ENCODE peak calls at places on chromosome 6, in seven cellular contexts. One of them, this sample, is unnamed.

GRCh38 chr6:143513410-143513809 is 1.9 kb upstream of the FUCA2 start:
- DNase-seq in left ventricle myocardium inferior: peak; percentile 18
- DNase-seq in dorsolateral prefrontal cortex: no peak
- DNase-seq in mucosa of descending colon: peak; percentile 82
- DNase-seq in tibial nerve: no peak
- DNase-seq in cardiac fibroblast: no peak
- DNase-seq in foreskin fibroblast: peak; percentile 16
- DNase-seq in this sample: peak; percentile 27

GRCh38 chr6:116444991-116445566 is 16.1 kb upstream of the CALHM6 start:
- DNase-seq in left ventricle myocardium inferior: no peak
- DNase-seq in dorsolateral prefrontal cortex: no peak
- DNase-seq in mucosa of descending colon: no peak
- DNase-seq in tibial nerve: no peak
- DNase-seq in cardiac fibroblast: no peak
- DNase-seq in foreskin fibroblast: no peak
- DNase-seq in this sample: no peak

GRCh38 chr6:35140991-35141720 is at the start of gene TCP11:
- DNase-seq in left ventricle myocardium inferior: peak; percentile 28
- DNase-seq in dorsolateral prefrontal cortex: no peak
- DNase-seq in mucosa of descending colon: peak; percentile 55
- DNase-seq in tibial nerve: no peak
- DNase-seq in cardiac fibroblast: no peak
- DNase-seq in foreskin fibroblast: no peak
- DNase-seq in this sample: no peak

GRCh38 chr6:118659513-118660217 is 8.3 kb upstream of the CEP85L start:
- DNase-seq in left ventricle myocardium inferior: no peak
- DNase-seq in dorsolateral prefrontal cortex: no peak
- DNase-seq in mucosa of descending colon: peak; percentile 23
- DNase-seq in tibial nerve: no peak
- DNase-seq in cardiac fibroblast: peak; percentile 27
- DNase-seq in foreskin fibroblast: peak; percentile 15
- DNase-seq in this sample: no peak

GRCh38 chr6:41942045-41942851 is 640 bp upstream of the CCND3 start:
- DNase-seq in left ventricle myocardium inferior: no peak
- DNase-seq in dorsolateral prefrontal cortex: no peak
- DNase-seq in mucosa of descending colon: no peak
- DNase-seq in tibial nerve: no peak
- DNase-seq in cardiac fibroblast: peak; percentile 88
- DNase-seq in foreskin fibroblast: peak; percentile 85
- DNase-seq in this sample: no peak

GRCh38 chr6:163897030-163897429 is 482.5 kb downstream of the QKI start:
- DNase-seq in left ventricle myocardium inferior: no peak
- DNase-seq in dorsolateral prefrontal cortex: no peak
- DNase-seq in mucosa of descending colon: no peak
- DNase-seq in tibial nerve: peak; percentile 31
- DNase-seq in cardiac fibroblast: peak; percentile 2
- DNase-seq in foreskin fibroblast: peak; percentile 9
- DNase-seq in this sample: no peak

GRCh38 chr6:55009114-55009513 is 162.5 kb downstream of the FAM83B start:
- DNase-seq in left ventricle myocardium inferior: no peak
- DNase-seq in dorsolateral prefrontal cortex: no peak
- DNase-seq in mucosa of descending colon: no peak
- DNase-seq in tibial nerve: no peak
- DNase-seq in cardiac fibroblast: no peak
- DNase-seq in foreskin fibroblast: no peak
- DNase-seq in this sample: no peak

GRCh38 chr6:142846459-142846831 is 98.5 kb downstream of the HIVEP2 start:
- DNase-seq in left ventricle myocardium inferior: no peak
- DNase-seq in dorsolateral prefrontal cortex: no peak
- DNase-seq in mucosa of descending colon: no peak
- DNase-seq in tibial nerve: no peak
- DNase-seq in cardiac fibroblast: peak; percentile 87
- DNase-seq in foreskin fibroblast: peak; percentile 64
- DNase-seq in this sample: no peak

GRCh38 chr6:6246539-6246938 is 73.9 kb downstream of the F13A1 start:
- DNase-seq in left ventricle myocardium inferior: no peak
- DNase-seq in dorsolateral prefrontal cortex: no peak
- DNase-seq in mucosa of descending colon: no peak
- DNase-seq in tibial nerve: no peak
- DNase-seq in cardiac fibroblast: no peak
- DNase-seq in foreskin fibroblast: no peak
- DNase-seq in this sample: no peak

GRCh38 chr6:75283907-75284284 is 696 bp downstream of the TMEM30A start:
- DNase-seq in left ventricle myocardium inferior: no peak
- DNase-seq in dorsolateral prefrontal cortex: no peak
- DNase-seq in mucosa of descending colon: peak; percentile 38
- DNase-seq in tibial nerve: no peak
- DNase-seq in cardiac fibroblast: no peak
- DNase-seq in foreskin fibroblast: no peak
- DNase-seq in this sample: no peak

GRCh38 chr6:39100358-39100757 is 14.6 kb downstream of the SAYSD1 start:
- DNase-seq in left ventricle myocardium inferior: no peak
- DNase-seq in dorsolateral prefrontal cortex: no peak
- DNase-seq in mucosa of descending colon: no peak
- DNase-seq in tibial nerve: no peak
- DNase-seq in cardiac fibroblast: no peak
- DNase-seq in foreskin fibroblast: no peak
- DNase-seq in this sample: no peak

GRCh38 chr6:11412011-11412424 is 125.5 kb upstream of the TMEM170B start:
- DNase-seq in left ventricle myocardium inferior: no peak
- DNase-seq in dorsolateral prefrontal cortex: no peak
- DNase-seq in mucosa of descending colon: no peak
- DNase-seq in tibial nerve: no peak
- DNase-seq in cardiac fibroblast: peak; percentile 86
- DNase-seq in foreskin fibroblast: peak; percentile 81
- DNase-seq in this sample: no peak

GRCh38 chr6:159095561-159096095 is 50.8 kb upstream of the TAGAP start:
- DNase-seq in left ventricle myocardium inferior: no peak
- DNase-seq in dorsolateral prefrontal cortex: no peak
- DNase-seq in mucosa of descending colon: no peak
- DNase-seq in tibial nerve: no peak
- DNase-seq in cardiac fibroblast: no peak
- DNase-seq in foreskin fibroblast: no peak
- DNase-seq in this sample: no peak

GRCh38 chr6:101429291-101429690 is 35.8 kb downstream of the GRIK2 start:
- DNase-seq in left ventricle myocardium inferior: no peak
- DNase-seq in dorsolateral prefrontal cortex: no peak
- DNase-seq in mucosa of descending colon: no peak
- DNase-seq in tibial nerve: no peak
- DNase-seq in cardiac fibroblast: no peak
- DNase-seq in foreskin fibroblast: peak; percentile 46
- DNase-seq in this sample: no peak

GRCh38 chr6:129635396-129636164 is 74.4 kb downstream of the ARHGAP18 start:
- DNase-seq in left ventricle myocardium inferior: no peak
- DNase-seq in dorsolateral prefrontal cortex: no peak
- DNase-seq in mucosa of descending colon: no peak
- DNase-seq in tibial nerve: no peak
- DNase-seq in cardiac fibroblast: peak; percentile 58
- DNase-seq in foreskin fibroblast: peak; percentile 82
- DNase-seq in this sample: no peak

GRCh38 chr6:146358341-146359046 is 185.1 kb upstream of the RAB32 start:
- DNase-seq in left ventricle myocardium inferior: no peak
- DNase-seq in dorsolateral prefrontal cortex: no peak
- DNase-seq in mucosa of descending colon: no peak
- DNase-seq in tibial nerve: no peak
- DNase-seq in cardiac fibroblast: peak; percentile 74
- DNase-seq in foreskin fibroblast: peak; percentile 26
- DNase-seq in this sample: no peak

GRCh38 chr6:113591896-113592827 is 265.0 kb upstream of the MARCKS start:
- DNase-seq in left ventricle myocardium inferior: no peak
- DNase-seq in dorsolateral prefrontal cortex: no peak
- DNase-seq in mucosa of descending colon: peak; percentile 91
- DNase-seq in tibial nerve: no peak
- DNase-seq in cardiac fibroblast: peak; percentile 37
- DNase-seq in foreskin fibroblast: peak; percentile 41
- DNase-seq in this sample: peak; percentile 17

DNA sequence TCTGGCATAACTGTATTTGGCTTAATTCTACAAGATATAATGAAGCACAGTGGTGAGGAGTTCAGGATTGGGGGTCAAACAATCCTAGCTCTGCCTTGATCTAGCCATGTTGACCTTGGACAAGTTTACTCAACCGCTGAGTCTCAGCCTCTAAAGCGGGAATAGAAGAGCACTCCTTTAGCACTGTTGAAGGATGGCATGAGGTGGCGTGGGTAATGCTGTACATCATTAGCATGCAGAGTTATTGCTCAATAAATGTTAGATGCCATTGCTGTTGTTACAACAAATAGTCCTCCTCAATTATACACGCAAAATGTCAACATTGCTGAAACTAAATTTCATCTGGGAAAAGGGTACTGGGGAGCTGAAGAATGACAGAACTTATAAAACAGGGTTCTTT is 78.6 kb downstream of the KIF13A start:
- DNase-seq in left ventricle myocardium inferior: no peak
- DNase-seq in dorsolateral prefrontal cortex: no peak
- DNase-seq in mucosa of descending colon: no peak
- DNase-seq in tibial nerve: no peak
- DNase-seq in cardiac fibroblast: no peak
- DNase-seq in foreskin fibroblast: no peak
- DNase-seq in this sample: no peak
- TF ChIP-seq CTCF in left ventricle myocardium inferior: no peak
- TF ChIP-seq CTCF in dorsolateral prefrontal cortex: no peak
- TF ChIP-seq CTCF in mucosa of descending colon: no peak
- TF ChIP-seq CTCF in tibial nerve: no peak
- TF ChIP-seq CTCF in cardiac fibroblast: no peak
- TF ChIP-seq CTCF in foreskin fibroblast: no peak
- TF ChIP-seq CTCF in this sample: no peak

DNA sequence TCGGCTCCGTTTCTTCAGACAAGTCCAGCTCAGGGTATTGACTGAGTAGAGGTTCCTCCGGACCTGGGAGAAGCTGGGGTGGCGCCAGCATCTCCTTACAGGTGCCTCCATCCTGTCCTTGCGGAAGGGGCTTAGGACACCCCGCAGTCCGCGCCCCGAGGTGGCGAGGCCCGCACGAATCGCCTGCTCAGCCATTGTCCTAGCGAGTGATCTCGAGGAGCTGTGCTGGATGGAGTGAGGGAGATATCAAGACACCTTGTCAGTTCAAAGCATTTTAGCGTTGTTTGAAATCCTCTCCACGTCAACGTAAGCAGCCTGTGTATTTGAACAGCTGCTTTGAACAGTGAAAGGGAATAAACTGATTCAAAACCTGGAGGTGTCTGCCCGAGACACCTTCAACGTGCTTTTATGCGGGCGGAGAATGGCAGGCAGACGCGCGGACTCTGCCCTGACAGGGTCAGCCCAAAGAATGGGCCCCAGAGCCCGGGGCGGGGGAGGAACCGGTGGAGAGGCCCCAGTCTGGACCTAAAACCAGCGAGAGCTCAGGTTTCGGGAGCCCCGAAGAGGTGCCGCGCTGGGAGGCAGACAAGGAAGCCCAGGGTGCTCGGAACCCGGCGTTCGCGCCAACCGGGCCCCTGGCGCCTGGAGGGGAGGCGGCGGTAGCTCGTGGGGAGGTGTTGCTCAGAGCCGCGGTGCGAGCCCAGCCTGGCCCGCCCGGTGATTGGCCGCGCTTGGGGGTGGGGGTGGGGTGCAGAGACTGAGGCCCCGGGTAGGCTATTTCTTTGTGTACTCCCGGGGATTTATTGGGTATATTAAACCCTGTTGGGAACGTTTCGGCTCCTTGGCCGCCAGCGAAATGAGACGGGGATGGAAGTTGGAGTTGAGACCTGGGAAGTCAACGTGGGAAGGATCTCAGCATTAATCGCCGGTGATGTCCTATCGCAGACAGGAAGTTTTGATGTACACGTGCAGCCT is 3.0 kb upstream of the POU3F2 start:
- DNase-seq in left ventricle myocardium inferior: no peak
- DNase-seq in dorsolateral prefrontal cortex: peak; percentile 55
- DNase-seq in mucosa of descending colon: no peak
- DNase-seq in tibial nerve: no peak
- DNase-seq in cardiac fibroblast: no peak
- DNase-seq in foreskin fibroblast: peak; percentile 18
- DNase-seq in this sample: no peak
- H3K4me3 ChIP-seq in left ventricle myocardium inferior: peak overlapping the region; percentile 67
- H3K4me3 ChIP-seq in dorsolateral prefrontal cortex: peak overlapping the region; percentile 65
- H3K4me3 ChIP-seq in mucosa of descending colon: no peak overlapping the region
- H3K4me3 ChIP-seq in tibial nerve: peak overlapping the region; percentile 67
- H3K4me3 ChIP-seq in cardiac fibroblast: no peak overlapping the region
- H3K4me3 ChIP-seq in foreskin fibroblast: no peak overlapping the region
- H3K4me3 ChIP-seq in this sample: no peak overlapping the region

GRCh38 chr6:139134817-139135577 is at the start of gene HECA:
- DNase-seq in left ventricle myocardium inferior: peak; percentile 99
- DNase-seq in dorsolateral prefrontal cortex: peak; percentile 96
- DNase-seq in mucosa of descending colon: peak; percentile 99
- DNase-seq in tibial nerve: peak; percentile 98
- DNase-seq in cardiac fibroblast: peak; percentile 95
- DNase-seq in foreskin fibroblast: peak; percentile 99
- DNase-seq in this sample: peak; percentile 98

GRCh38 chr6:139133272-139133671 is 1.6 kb upstream of the HECA start:
- DNase-seq in left ventricle myocardium inferior: no peak
- DNase-seq in dorsolateral prefrontal cortex: no peak
- DNase-seq in mucosa of descending colon: no peak
- DNase-seq in tibial nerve: no peak
- DNase-seq in cardiac fibroblast: peak; percentile 46
- DNase-seq in foreskin fibroblast: peak; percentile 69
- DNase-seq in this sample: peak; percentile 50

GRCh38 chr6:139129284-139129683 is 5.6 kb upstream of the HECA start:
- DNase-seq in left ventricle myocardium inferior: no peak
- DNase-seq in dorsolateral prefrontal cortex: no peak
- DNase-seq in mucosa of descending colon: no peak
- DNase-seq in tibial nerve: no peak
- DNase-seq in cardiac fibroblast: no peak
- DNase-seq in foreskin fibroblast: no peak
- DNase-seq in this sample: no peak

GRCh38 chr6:139133733-139134360 is 1.0 kb upstream of the HECA start:
- DNase-seq in left ventricle myocardium inferior: no peak
- DNase-seq in dorsolateral prefrontal cortex: no peak
- DNase-seq in mucosa of descending colon: no peak
- DNase-seq in tibial nerve: no peak
- DNase-seq in cardiac fibroblast: no peak
- DNase-seq in foreskin fibroblast: peak; percentile 37
- DNase-seq in this sample: no peak

DNA sequence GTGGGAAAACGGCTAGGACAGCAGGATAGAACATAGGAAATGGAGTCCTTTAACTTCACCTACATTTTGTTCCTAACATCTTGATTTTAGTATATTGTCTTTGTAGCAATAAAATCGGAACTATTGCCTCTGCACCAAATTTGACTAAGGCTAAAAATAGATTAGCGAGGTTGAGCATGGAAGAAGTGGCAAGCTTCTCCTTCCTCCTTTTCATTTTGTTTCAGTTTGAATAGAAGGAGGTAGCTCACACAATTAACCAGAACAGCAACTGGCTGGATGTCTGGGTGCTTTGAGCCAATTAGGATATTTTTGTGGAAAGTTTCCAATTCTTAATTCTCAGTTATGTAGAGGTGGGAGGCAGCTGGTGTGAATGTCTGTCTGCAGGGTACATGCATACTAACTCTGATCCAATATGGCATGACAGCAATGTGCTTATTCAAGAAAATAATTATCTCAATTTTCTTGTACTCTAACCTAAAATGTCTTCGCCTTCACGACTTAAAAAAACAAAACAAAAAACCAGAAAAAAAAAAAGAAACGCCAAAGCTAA is 3.1 kb upstream of the HECA start:
- DNase-seq in left ventricle myocardium inferior: no peak
- DNase-seq in dorsolateral prefrontal cortex: no peak
- DNase-seq in mucosa of descending colon: no peak
- DNase-seq in tibial nerve: no peak
- DNase-seq in cardiac fibroblast: no peak
- DNase-seq in foreskin fibroblast: no peak
- DNase-seq in this sample: no peak
- TF ChIP-seq CTCF in left ventricle myocardium inferior: no peak
- TF ChIP-seq CTCF in dorsolateral prefrontal cortex: no peak
- TF ChIP-seq CTCF in mucosa of descending colon: no peak
- TF ChIP-seq CTCF in tibial nerve: no peak
- TF ChIP-seq CTCF in cardiac fibroblast: no peak
- TF ChIP-seq CTCF in foreskin fibroblast: no peak
- TF ChIP-seq CTCF in this sample: no peak

GRCh38 chr6:1701668-1702353 is 92.1 kb downstream of the FOXC1 start:
- DNase-seq in left ventricle myocardium inferior: no peak
- DNase-seq in dorsolateral prefrontal cortex: no peak
- DNase-seq in mucosa of descending colon: no peak
- DNase-seq in tibial nerve: peak; percentile 52
- DNase-seq in cardiac fibroblast: peak; percentile 98
- DNase-seq in foreskin fibroblast: peak; percentile 80
- DNase-seq in this sample: no peak
- H3K4me3 ChIP-seq in left ventricle myocardium inferior: no peak overlapping the region
- H3K4me3 ChIP-seq in dorsolateral prefrontal cortex: no peak overlapping the region
- H3K4me3 ChIP-seq in mucosa of descending colon: no peak overlapping the region
- H3K4me3 ChIP-seq in tibial nerve: no peak overlapping the region
- H3K4me3 ChIP-seq in cardiac fibroblast: peak overlapping the region; percentile 28
- H3K4me3 ChIP-seq in foreskin fibroblast: no peak overlapping the region
- H3K4me3 ChIP-seq in this sample: no peak overlapping the region

This sample was measured in body of pancreas.